ENCODE peak calls at places on chromosomes 4 and X, in six cellular contexts. P, N, G, S, V and H are unnamed samples.

GRCh38 chrX:40065291-40066046 is 32.3 kb downstream of the BCOR start:
- DNase-seq in P (no peak), N (no peak), G (no peak), S (no peak), V (no peak), H (no peak)

GRCh38 chr4:145951931-145952330 is 13.3 kb upstream of the ZNF827 start:
- DNase-seq in P (no peak), N (no peak), G (no peak), S (peak; percentile 18), V (no peak), H (no peak)

GRCh38 chr4:76856183-76856969 is 41.6 kb downstream of the SOWAHB start:
- DNase-seq in P (no peak), N (no peak), G (peak; percentile 89), S (peak; percentile 68), V (peak; percentile 77), H (no peak)

GRCh38 chr4:185247151-185247550 is 37.8 kb downstream of the SNX25 start:
- DNase-seq in P (no peak), N (no peak), G (no peak), S (no peak), V (peak; percentile 28), H (no peak)

GRCh38 chrX:103656623-103657022 is 27.8 kb downstream of the TCEAL1 start:
- DNase-seq in P (no peak), N (no peak), G (no peak), S (no peak), V (no peak), H (no peak)

GRCh38 chr4:145528601-145529000 is 46.9 kb downstream of the SMAD1 start:
- DNase-seq in P (no peak), N (no peak), G (no peak), S (no peak), V (no peak), H (no peak)

GRCh38 chr4:99736846-99737245 is 79.2 kb upstream of the C4orf54 start:
- DNase-seq in P (no peak), N (no peak), G (no peak), S (no peak), V (no peak), H (no peak)

GRCh38 chrX:148794350-148794749 is 293.9 kb downstream of the AFF2 start:
- DNase-seq in P (no peak), N (peak; percentile 2), G (no peak), S (no peak), V (no peak), H (no peak)

GRCh38 chr4:184100297-184100885 is 117.3 kb downstream of the ENPP6 start:
- DNase-seq in P (no peak), N (peak; percentile 80), G (no peak), S (peak; percentile 24), V (peak; percentile 14), H (peak; percentile 51)
- TF ChIP-seq CTCF in P (no peak), N (peak; percentile 94), G (peak; percentile 36), S (peak; percentile 78), V (peak; percentile 69), H (peak; percentile 94)

GRCh38 chr4:176065365-176066249 is at the start of gene WDR17:
- DNase-seq in P (peak; percentile 57), N (peak; percentile 95), G (no peak), S (peak; percentile 67), V (peak; percentile 52), H (peak; percentile 90)
- TF ChIP-seq CTCF in P (no peak), N (no peak), G (no peak), S (no peak), V (no peak), H (no peak)

DNA sequence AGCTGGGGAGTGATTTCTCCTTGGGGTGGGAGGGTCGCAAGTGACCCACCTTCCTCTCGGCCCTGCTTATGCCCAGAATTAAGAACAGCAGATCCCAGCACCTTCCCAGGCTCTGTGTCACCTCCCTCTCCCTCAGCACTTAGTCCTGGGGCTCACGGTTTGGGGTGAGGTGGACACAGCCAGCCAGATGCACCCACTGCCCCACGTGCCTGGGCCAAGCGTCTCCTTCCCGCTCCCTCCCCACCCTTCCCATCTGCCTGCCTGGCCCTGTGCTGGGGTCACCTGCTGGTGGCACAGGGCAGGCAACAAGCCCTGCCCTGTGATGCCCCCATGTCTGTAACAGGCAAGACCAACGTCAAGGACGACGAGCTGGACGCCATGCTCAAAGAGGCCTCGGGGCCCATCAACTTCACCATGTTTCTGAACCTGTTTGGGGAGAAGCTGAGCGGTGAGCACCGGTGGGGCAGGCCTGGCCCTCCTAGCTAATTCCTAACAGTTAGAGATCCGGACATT is 5.3 kb downstream of the MYL5 start:
- DNase-seq in P (no peak), N (no peak), G (no peak), S (no peak), V (no peak), H (no peak)
- TF ChIP-seq CTCF in P (no peak), N (no peak), G (no peak), S (no peak), V (no peak), H (no peak)

GRCh38 chrX:115563633-115564182 is 2.7 kb downstream of the PLS3 start:
- DNase-seq in P (no peak), N (peak; percentile 33), G (no peak), S (peak; percentile 8), V (peak; percentile 33), H (no peak)
- TF ChIP-seq CTCF in P (no peak), N (no peak), G (no peak), S (no peak), V (peak; percentile 27), H (no peak)

GRCh38 chrX:19680580-19680979 is 165.3 kb upstream of the MAP3K15 start:
- DNase-seq in P (no peak), N (no peak), G (no peak), S (no peak), V (no peak), H (no peak)

GRCh38 chrX:19679787-19680186 is 164.5 kb upstream of the MAP3K15 start:
- DNase-seq in P (no peak), N (no peak), G (no peak), S (no peak), V (no peak), H (no peak)

GRCh38 chrX:19678941-19679340 is 163.6 kb upstream of the MAP3K15 start:
- DNase-seq in P (no peak), N (no peak), G (no peak), S (no peak), V (no peak), H (peak; percentile 56)

GRCh38 chrX:19674041-19674769 is 158.9 kb upstream of the MAP3K15 start:
- DNase-seq in P (no peak), N (no peak), G (peak; percentile 2), S (no peak), V (no peak), H (no peak)

GRCh38 chrX:19677121-19677520 is 161.8 kb upstream of the MAP3K15 start:
- DNase-seq in P (no peak), N (no peak), G (no peak), S (no peak), V (no peak), H (no peak)
- TF ChIP-seq CTCF in P (no peak), N (no peak), G (no peak), S (no peak), V (no peak), H (no peak)

DNA sequence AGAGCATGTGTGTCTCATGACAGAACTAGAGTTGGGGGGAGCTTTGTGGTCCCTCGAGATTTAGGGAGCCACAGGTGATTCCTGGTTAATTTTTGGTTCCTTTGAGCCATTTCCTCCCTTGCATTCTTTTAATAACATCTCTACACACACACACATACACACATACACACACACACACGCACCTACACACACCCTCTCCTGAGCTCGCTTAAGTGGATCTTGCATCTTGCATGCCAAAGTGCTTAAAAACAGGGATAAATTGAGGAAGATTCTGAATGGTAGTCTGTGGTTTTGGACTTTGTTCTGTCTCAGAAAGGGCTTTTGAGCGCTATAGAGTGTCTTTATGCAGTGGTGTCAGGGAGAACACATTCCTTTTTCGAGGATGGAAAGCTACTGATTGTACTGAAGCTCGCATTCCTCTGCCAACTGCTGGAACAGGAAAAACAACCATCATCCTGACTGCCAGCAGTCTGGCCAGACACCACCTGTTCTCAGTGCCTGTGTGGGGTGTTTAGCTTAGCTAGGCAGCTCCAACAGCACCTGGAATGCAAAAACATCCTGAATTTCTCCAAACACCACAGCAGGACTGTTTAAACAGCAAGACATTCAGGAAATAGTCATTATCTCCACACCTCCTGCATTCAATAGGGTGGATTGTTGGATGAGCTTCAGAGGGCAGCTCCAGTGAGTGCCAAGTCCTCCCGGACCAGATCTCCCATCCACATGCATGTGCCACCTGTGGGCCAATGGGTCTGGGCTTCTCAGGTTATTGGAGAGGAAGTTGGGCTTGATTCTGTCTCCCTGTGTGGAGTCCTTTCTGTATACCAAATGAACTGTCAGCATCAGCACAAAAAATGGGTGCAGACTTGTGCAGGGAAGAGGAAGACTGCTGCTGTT is 21.9 kb upstream of the IGFBP7 start:
- DNase-seq in P (no peak), N (no peak), G (peak; percentile 18), S (peak; percentile 25), V (peak; percentile 46), H (no peak)
- TF ChIP-seq CTCF in P (no peak), N (no peak), G (no peak), S (no peak), V (no peak), H (no peak)

DNA sequence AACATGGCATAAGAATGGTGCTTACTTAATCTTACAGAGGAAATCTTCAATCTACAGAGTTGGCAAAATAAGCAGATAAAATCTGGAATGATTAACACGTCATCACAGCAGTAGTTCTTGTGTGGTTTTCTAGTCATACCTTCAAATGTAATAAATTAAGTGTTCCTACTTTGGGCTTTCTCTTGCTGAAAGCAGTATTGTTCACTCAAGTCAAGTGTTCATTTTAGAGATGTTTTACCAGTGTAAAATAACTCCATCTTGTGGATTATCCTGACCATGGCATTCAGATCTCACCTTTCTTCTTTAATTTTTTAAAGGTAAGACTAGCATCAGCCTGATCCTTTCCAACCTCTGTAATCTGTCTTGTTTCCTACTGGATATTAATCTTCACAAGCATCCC is 72.9 kb downstream of the ADAMTS3 start:
- DNase-seq in P (no peak), N (no peak), G (no peak), S (no peak), V (peak; percentile 47), H (no peak)
- TF ChIP-seq CTCF in P (no peak), N (no peak), G (no peak), S (peak; percentile 8), V (no peak), H (no peak)

GRCh38 chrX:135512508-135513139 is 7.8 kb upstream of the INTS6L start:
- DNase-seq in P (no peak), N (no peak), G (no peak), S (no peak), V (no peak), H (no peak)

GRCh38 chrX:135518161-135518560 is 2.3 kb upstream of the INTS6L start:
- DNase-seq in P (no peak), N (no peak), G (no peak), S (no peak), V (no peak), H (no peak)

GRCh38 chrX:135513140-135513535 is 7.3 kb upstream of the INTS6L start:
- DNase-seq in P (no peak), N (no peak), G (no peak), S (no peak), V (no peak), H (no peak)

GRCh38 chrX:135520022-135520552 is 373 bp upstream of the INTS6L start:
- DNase-seq in P (no peak), N (no peak), G (no peak), S (peak; percentile 72), V (peak; percentile 76), H (peak; percentile 0)

DNA sequence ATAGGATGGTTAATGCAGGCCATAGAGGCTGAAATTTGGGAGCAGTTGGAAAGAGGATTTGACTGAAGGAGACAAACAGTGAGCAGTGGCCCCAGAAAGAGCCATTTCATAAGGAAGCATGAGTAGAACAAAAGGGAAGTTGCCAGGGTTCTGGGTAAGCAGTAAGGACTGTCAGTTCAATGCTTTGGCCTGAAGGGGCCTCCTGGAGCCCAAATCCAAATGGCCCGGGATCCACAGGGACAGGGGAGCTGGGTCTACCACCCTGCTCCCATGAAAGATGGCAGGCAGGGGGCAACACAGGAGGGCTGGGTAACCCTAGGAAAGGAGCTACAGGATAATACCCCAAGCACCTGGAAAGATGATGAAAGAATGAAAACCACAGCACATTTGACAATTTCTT is 4.1 kb upstream of the INTS6L start:
- DNase-seq in P (no peak), N (no peak), G (no peak), S (no peak), V (no peak), H (peak; percentile 6)
- TF ChIP-seq CTCF in P (no peak), N (no peak), G (no peak), S (no peak), V (peak; percentile 16), H (peak; percentile 16)